ENCODE peak calls at places on chromosomes 16 and 17, in five cellular contexts. One of them, this sample, is unnamed. For H3K36me3 and H3K4me1, the result is how much of the 10 kb centered on the place peaks cover.

GRCh38 chr16:12096162-12096781 is 119.7 kb downstream of the SNX29 start:
- DNase-seq in fibroblast of lung: peak
- DNase-seq in MM.1S: no peak
- DNase-seq in HCT116: no peak
- DNase-seq in GM23248: peak
- DNase-seq in this sample: no peak

GRCh38 chr16:79537584-79537983 is 63.0 kb downstream of the MAF start:
- DNase-seq in GM23248: no peak
- DNase-seq in MM.1S: no peak
- DNase-seq in fibroblast of lung: no peak
- DNase-seq in HCT116: no peak
- DNase-seq in this sample: no peak

GRCh38 chr17:28717578-28718316 is at the start of gene RAB34:
- DNase-seq in HCT116: no peak
- DNase-seq in MM.1S: no peak
- DNase-seq in GM23248: peak
- DNase-seq in fibroblast of lung: peak
- DNase-seq in this sample: no peak

GRCh38 chr17:64641499-64641898 is 20.6 kb downstream of the SMURF2 start:
- DNase-seq in HCT116: no peak
- DNase-seq in MM.1S: no peak
- DNase-seq in fibroblast of lung: peak
- DNase-seq in GM23248: peak
- DNase-seq in this sample: no peak

GRCh38 chr16:46817961-46818360 is 13.0 kb downstream of the C16orf87 start:
- DNase-seq in fibroblast of lung: peak
- DNase-seq in GM23248: peak
- DNase-seq in MM.1S: no peak
- DNase-seq in HCT116: no peak
- DNase-seq in this sample: no peak

GRCh38 chr17:45341389-45342158 is 24.8 kb upstream of the MAP3K14 start:
- DNase-seq in GM23248: peak
- DNase-seq in fibroblast of lung: peak
- DNase-seq in HCT116: peak
- DNase-seq in MM.1S: no peak
- DNase-seq in this sample: peak

GRCh38 chr17:80568246-80568645 is 23.6 kb downstream of the RPTOR start:
- DNase-seq in fibroblast of lung: no peak
- DNase-seq in HCT116: no peak
- DNase-seq in GM23248: no peak
- DNase-seq in MM.1S: no peak
- DNase-seq in this sample: no peak

GRCh38 chr16:61957075-61957474 is 79.2 kb downstream of the CDH8 start:
- DNase-seq in GM23248: no peak
- DNase-seq in HCT116: no peak
- DNase-seq in fibroblast of lung: no peak
- DNase-seq in MM.1S: no peak
- DNase-seq in this sample: no peak

GRCh38 chr17:7015587-7016020 is 3.2 kb downstream of the RNASEK start:
- DNase-seq in fibroblast of lung: no peak
- DNase-seq in HCT116: no peak
- DNase-seq in GM23248: peak
- DNase-seq in MM.1S: peak
- DNase-seq in this sample: no peak

GRCh38 chr17:40025991-40026815 is 11.0 kb downstream of the CSF3 start:
- DNase-seq in fibroblast of lung: peak
- DNase-seq in MM.1S: no peak
- DNase-seq in HCT116: no peak
- DNase-seq in GM23248: no peak
- DNase-seq in this sample: peak

GRCh38 chr17:41734139-41734948 is at the start of gene HAP1:
- DNase-seq in GM23248: peak
- DNase-seq in fibroblast of lung: peak
- DNase-seq in HCT116: no peak
- DNase-seq in MM.1S: peak
- DNase-seq in this sample: no peak

GRCh38 chr17:153851-154250 is 16.5 kb downstream of the SCGB1C2 start:
- DNase-seq in HCT116: no peak
- DNase-seq in GM23248: no peak
- DNase-seq in fibroblast of lung: no peak
- DNase-seq in MM.1S: no peak
- DNase-seq in this sample: no peak

GRCh38 chr17:45290269-45290765 is 26.5 kb downstream of the MAP3K14 start:
- DNase-seq in GM23248: no peak
- DNase-seq in HCT116: no peak
- DNase-seq in MM.1S: no peak
- DNase-seq in fibroblast of lung: no peak
- DNase-seq in this sample: no peak

GRCh38 chr16:70396209-70396904 is 42.5 kb downstream of the ST3GAL2 start:
- DNase-seq in GM23248: peak
- DNase-seq in fibroblast of lung: no peak
- DNase-seq in MM.1S: peak
- DNase-seq in HCT116: no peak
- DNase-seq in this sample: no peak

GRCh38 chr17:72126575-72127486 is 6.0 kb downstream of the SOX9 start:
- DNase-seq in HCT116: peak
- DNase-seq in fibroblast of lung: peak
- DNase-seq in MM.1S: peak
- DNase-seq in GM23248: peak
- DNase-seq in this sample: peak

GRCh38 chr17:56881685-56882295 is 32.1 kb downstream of the TRIM25 start:
- DNase-seq in GM23248: no peak
- DNase-seq in HCT116: no peak
- DNase-seq in MM.1S: no peak
- DNase-seq in fibroblast of lung: no peak
- DNase-seq in this sample: no peak

GRCh38 chr17:81027038-81027437 is 7.9 kb upstream of the BAIAP2 start:
- DNase-seq in fibroblast of lung: no peak
- DNase-seq in GM23248: peak
- DNase-seq in HCT116: no peak
- DNase-seq in MM.1S: no peak
- DNase-seq in this sample: no peak

GRCh38 chr17:419073-419735 is 66.6 kb upstream of the RPH3AL start:
- DNase-seq in MM.1S: no peak
- DNase-seq in GM23248: no peak
- DNase-seq in HCT116: no peak
- DNase-seq in fibroblast of lung: no peak
- DNase-seq in this sample: no peak

GRCh38 chr17:37368577-37368976 is 7.2 kb upstream of the C17orf78 start:
- DNase-seq in GM23248: peak
- DNase-seq in HCT116: no peak
- DNase-seq in MM.1S: no peak
- DNase-seq in fibroblast of lung: peak
- DNase-seq in this sample: no peak

GRCh38 chr17:28741358-28742349 is 2.2 kb upstream of the TRAF4 start:
- DNase-seq in fibroblast of lung: no peak
- DNase-seq in GM23248: no peak
- DNase-seq in HCT116: no peak
- DNase-seq in MM.1S: no peak
- DNase-seq in this sample: no peak

GRCh38 chr16:3017806-3018506 is at the start of gene CLDN6:
- DNase-seq in GM23248: no peak
- DNase-seq in MM.1S: no peak
- DNase-seq in fibroblast of lung: no peak
- DNase-seq in HCT116: no peak
- DNase-seq in this sample: no peak

GRCh38 chr16:61968242-61968978 is 67.8 kb downstream of the CDH8 start:
- DNase-seq in GM23248: no peak
- DNase-seq in fibroblast of lung: no peak
- DNase-seq in MM.1S: no peak
- DNase-seq in HCT116: no peak
- DNase-seq in this sample: no peak

GRCh38 chr17:47292206-47292605 is 31.5 kb upstream of the EFCAB13 start:
- DNase-seq in MM.1S: no peak
- DNase-seq in HCT116: no peak
- DNase-seq in GM23248: no peak
- DNase-seq in fibroblast of lung: no peak
- DNase-seq in this sample: no peak

GRCh38 chr17:63171428-63172205 is 205.6 kb downstream of the TANC2 start:
- DNase-seq in HCT116: no peak
- DNase-seq in MM.1S: no peak
- DNase-seq in GM23248: peak
- DNase-seq in fibroblast of lung: peak
- DNase-seq in this sample: no peak

GRCh38 chr16:50594332-50595260 is 46.4 kb downstream of the NKD1 start:
- DNase-seq in HCT116: no peak
- DNase-seq in GM23248: no peak
- DNase-seq in MM.1S: no peak
- DNase-seq in fibroblast of lung: no peak
- DNase-seq in this sample: no peak

GRCh38 chr17:69948406-69948805 is 126.6 kb upstream of the KCNJ16 start:
- DNase-seq in GM23248: no peak
- DNase-seq in fibroblast of lung: no peak
- DNase-seq in MM.1S: no peak
- DNase-seq in HCT116: no peak
- DNase-seq in this sample: no peak

GRCh38 chr17:83173997-83174858 is 94.8 kb downstream of the METRNL start:
- DNase-seq in fibroblast of lung: no peak
- DNase-seq in MM.1S: no peak
- DNase-seq in GM23248: peak
- DNase-seq in HCT116: no peak
- DNase-seq in this sample: no peak

GRCh38 chr17:57870283-57870635 is 20.4 kb upstream of the MRPS23 start:
- DNase-seq in MM.1S: no peak
- DNase-seq in fibroblast of lung: peak
- DNase-seq in HCT116: no peak
- DNase-seq in GM23248: peak
- DNase-seq in this sample: no peak

GRCh38 chr17:38561416-38562214 is 44.1 kb downstream of the SRCIN1 start:
- DNase-seq in GM23248: no peak
- DNase-seq in MM.1S: no peak
- DNase-seq in fibroblast of lung: no peak
- DNase-seq in HCT116: no peak
- DNase-seq in this sample: no peak

GRCh38 chr17:38563362-38564253 is 42.1 kb downstream of the SRCIN1 start:
- DNase-seq in GM23248: no peak
- DNase-seq in fibroblast of lung: no peak
- DNase-seq in HCT116: no peak
- DNase-seq in MM.1S: no peak
- DNase-seq in this sample: no peak

GRCh38 chr17:38560503-38561318 is 45.0 kb downstream of the SRCIN1 start:
- DNase-seq in MM.1S: no peak
- DNase-seq in HCT116: no peak
- DNase-seq in fibroblast of lung: peak
- DNase-seq in GM23248: peak
- DNase-seq in this sample: no peak

GRCh38 chr17:38562903-38563302 is 42.8 kb downstream of the SRCIN1 start:
- DNase-seq in fibroblast of lung: no peak
- DNase-seq in GM23248: no peak
- DNase-seq in HCT116: no peak
- DNase-seq in MM.1S: no peak
- DNase-seq in this sample: no peak

GRCh38 chr17:38562215-38562569 is 43.6 kb downstream of the SRCIN1 start:
- DNase-seq in MM.1S: no peak
- DNase-seq in fibroblast of lung: no peak
- DNase-seq in HCT116: no peak
- DNase-seq in GM23248: no peak
- DNase-seq in this sample: no peak
- TF ChIP-seq EZH2 in MM.1S: no peak
- TF ChIP-seq EZH2 in fibroblast of lung: peak
- TF ChIP-seq EZH2 in HCT116: no peak
- TF ChIP-seq EZH2 in GM23248: no peak
- TF ChIP-seq EZH2 in this sample: peak

GRCh38 chr16:72971370-72971769 is 76.6 kb downstream of the ZFHX3 start:
- DNase-seq in MM.1S: no peak
- DNase-seq in fibroblast of lung: no peak
- DNase-seq in HCT116: no peak
- DNase-seq in GM23248: no peak
- DNase-seq in this sample: no peak
- H3K36me3 ChIP-seq in MM.1S: under half
- H3K36me3 ChIP-seq in fibroblast of lung: under half
- H3K36me3 ChIP-seq in HCT116: under half
- H3K36me3 ChIP-seq in GM23248: under half
- H3K36me3 ChIP-seq in this sample: under half

DNA sequence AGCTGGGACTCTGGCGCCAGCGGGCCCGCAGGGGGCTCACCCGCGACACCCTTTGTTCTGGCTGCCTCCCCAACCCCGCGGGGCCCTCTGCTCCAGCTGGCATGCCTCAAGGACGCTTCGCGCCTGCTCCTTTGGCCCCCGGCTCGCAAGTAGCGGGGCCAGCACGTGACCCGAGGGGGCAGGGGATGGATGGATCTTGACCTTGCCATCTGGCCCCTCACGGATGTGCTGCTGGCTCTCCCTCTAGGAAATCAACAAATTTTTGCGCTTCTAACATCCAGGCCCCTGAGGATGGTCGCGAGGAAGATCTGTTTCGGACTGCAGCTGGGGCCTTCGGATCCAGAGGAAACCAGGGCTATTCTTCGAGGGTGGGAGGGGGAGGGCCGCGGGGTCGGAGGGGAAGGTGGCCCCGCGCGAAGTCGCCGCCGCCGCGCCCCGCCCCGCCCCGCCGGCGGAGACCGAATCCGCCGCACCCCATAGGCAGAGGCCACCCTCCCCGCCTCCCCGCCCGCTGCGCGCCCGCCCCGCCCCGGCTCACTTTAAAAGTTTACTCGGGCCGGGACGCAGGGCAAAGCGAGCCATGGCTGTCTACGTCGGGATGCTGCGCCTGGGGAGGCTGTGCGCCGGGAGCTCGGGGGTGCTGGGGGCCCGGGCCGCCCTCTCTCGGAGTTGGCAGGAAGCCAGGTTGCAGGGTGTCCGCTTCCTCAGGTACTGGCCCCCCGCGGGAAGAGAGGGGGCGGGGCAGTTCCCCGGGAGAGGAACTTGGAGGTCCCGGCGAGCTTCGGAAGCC is at the start of gene ACSF2:
- DNase-seq in GM23248: peak
- DNase-seq in MM.1S: peak
- DNase-seq in HCT116: no peak
- DNase-seq in fibroblast of lung: peak
- DNase-seq in this sample: no peak
- H3K4me1 ChIP-seq in GM23248: under half
- H3K4me1 ChIP-seq in MM.1S: under half
- H3K4me1 ChIP-seq in HCT116: under half
- H3K4me1 ChIP-seq in fibroblast of lung: under half
- H3K4me1 ChIP-seq in this sample: half or more

DNA sequence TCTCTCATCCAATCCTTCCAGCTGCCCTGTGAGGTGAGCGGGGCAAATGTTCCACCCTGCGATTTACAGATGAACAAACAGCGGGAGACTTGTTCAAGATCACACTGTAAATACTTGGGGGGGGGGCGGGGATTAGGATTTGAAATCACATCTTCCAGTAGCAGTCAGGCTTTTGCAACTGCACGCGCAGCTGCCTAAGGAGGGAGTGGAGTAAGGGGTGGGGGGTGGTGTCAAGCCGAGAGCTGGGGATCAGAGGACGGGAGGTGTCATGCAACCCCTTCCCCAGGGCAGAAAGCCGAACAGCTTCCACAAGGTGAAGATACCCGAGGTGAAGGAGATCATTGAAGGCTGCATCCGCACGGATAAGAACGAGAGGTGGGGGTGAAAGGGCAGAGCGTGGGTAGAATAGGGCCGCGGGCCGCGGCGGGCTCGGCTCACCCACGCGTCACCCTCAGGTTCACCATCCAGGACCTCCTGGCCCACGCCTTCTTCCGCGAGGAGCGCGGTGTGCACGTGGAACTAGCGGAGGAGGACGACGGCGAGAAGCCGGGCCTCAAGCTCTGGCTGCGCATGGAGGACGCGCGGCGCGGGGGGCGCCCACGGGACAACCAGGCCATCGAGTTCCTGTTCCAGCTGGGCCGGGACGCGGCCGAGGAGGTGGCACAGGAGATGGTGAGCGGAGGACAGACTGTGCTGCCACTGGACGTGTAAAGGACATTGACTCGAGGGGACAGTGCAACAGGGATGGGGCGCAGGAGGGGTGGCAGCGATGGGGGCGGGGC is 4.6 kb downstream of the WNK4 start:
- DNase-seq in fibroblast of lung: no peak
- DNase-seq in MM.1S: no peak
- DNase-seq in HCT116: no peak
- DNase-seq in GM23248: no peak
- DNase-seq in this sample: no peak
- TF ChIP-seq EZH2 in fibroblast of lung: peak
- TF ChIP-seq EZH2 in MM.1S: no peak
- TF ChIP-seq EZH2 in HCT116: no peak
- TF ChIP-seq EZH2 in GM23248: no peak
- TF ChIP-seq EZH2 in this sample: peak

This sample was measured in keratinocyte.